ENCODE peak calls at places on chromosomes 5 and 9, in seven cellular contexts. C, J, E, H, V, K and O are unnamed samples.

GRCh38 chr5:87411586-87412416 is 929 bp downstream of the CCNH start:
- DNase-seq in V (peak; percentile 60), K (no peak), E (peak; percentile 72), J (no peak), C (no peak), H (peak; percentile 17), O (no peak)

GRCh38 chr5:172437445-172438303 is 16.7 kb downstream of the SH3PXD2B start:
- DNase-seq in E (peak; percentile 85), H (peak; percentile 81), V (peak; percentile 97), K (no peak), C (no peak), J (no peak), O (no peak)

GRCh38 chr9:27094640-27095039 is 14.4 kb upstream of the TEK start:
- DNase-seq in K (no peak), H (no peak), J (no peak), V (peak; percentile 64), E (no peak), C (no peak), O (no peak)

GRCh38 chr9:14749738-14750137 is 27.2 kb upstream of the CER1 start:
- DNase-seq in V (no peak), C (no peak), H (no peak), J (no peak), E (no peak), K (no peak), O (no peak)

GRCh38 chr5:108168915-108169314 is 213.0 kb downstream of the FBXL17 start:
- DNase-seq in C (no peak), E (no peak), V (no peak), K (no peak), J (no peak), H (no peak), O (no peak)

GRCh38 chr9:81312346-81312745 is 377.0 kb downstream of the TLE1 start:
- DNase-seq in C (no peak), E (no peak), V (peak; percentile 18), H (no peak), J (no peak), K (no peak), O (no peak)

GRCh38 chr5:119319890-119320289 is 35.9 kb upstream of the TNFAIP8 start:
- DNase-seq in V (no peak), J (no peak), E (no peak), C (no peak), K (no peak), H (no peak), O (no peak)

GRCh38 chr5:17157916-17158529 is 59.4 kb upstream of the BASP1 start:
- DNase-seq in V (peak; percentile 93), E (no peak), K (no peak), J (no peak), C (no peak), H (no peak), O (peak; percentile 70)

GRCh38 chr9:134669556-134669955 is 28.0 kb downstream of the COL5A1 start:
- DNase-seq in V (no peak), K (no peak), C (no peak), E (no peak), H (no peak), J (no peak), O (no peak)

GRCh38 chr5:77852514-77853352 is 76.6 kb upstream of the TBCA start:
- DNase-seq in H (peak; percentile 27), J (no peak), K (peak; percentile 37), C (no peak), E (no peak), V (peak; percentile 61), O (no peak)

GRCh38 chr9:123358181-123358894 is 2.3 kb downstream of the CRB2 start:
- DNase-seq in E (no peak), H (no peak), J (no peak), C (no peak), K (no peak), V (no peak), O (no peak)

GRCh38 chr9:11701706-11702105 is 991.5 kb upstream of the TYRP1 start:
- DNase-seq in J (no peak), C (no peak), E (no peak), V (no peak), K (no peak), H (no peak), O (no peak)

GRCh38 chr5:73274870-73275756 is 102.1 kb downstream of the TMEM174 start:
- DNase-seq in H (no peak), K (no peak), J (no peak), C (no peak), E (no peak), V (no peak), O (no peak)

GRCh38 chr5:35129276-35129675 is 81.5 kb upstream of the AGXT2 start:
- DNase-seq in V (peak; percentile 72), J (no peak), H (no peak), K (no peak), E (no peak), C (peak; percentile 73), O (peak; percentile 39)

GRCh38 chr5:131324311-131324710 is 60.5 kb downstream of the CDC42SE2 start:
- DNase-seq in E (no peak), J (no peak), V (peak; percentile 35), C (no peak), K (no peak), H (no peak), O (no peak)

GRCh38 chr9:113952651-113953050 is 76.5 kb downstream of the ZNF618 start:
- DNase-seq in C (no peak), V (no peak), K (no peak), H (no peak), J (no peak), E (no peak), O (no peak)

GRCh38 chr9:98833090-98833956 is 25.9 kb downstream of the GALNT12 start:
- DNase-seq in K (no peak), E (no peak), V (peak; percentile 42), C (no peak), J (no peak), H (peak; percentile 49), O (no peak)

GRCh38 chr5:126497506-126497905 is 74.3 kb downstream of the GRAMD2B start:
- DNase-seq in K (no peak), E (no peak), V (no peak), H (no peak), C (no peak), J (no peak), O (no peak)

GRCh38 chr5:126494393-126494792 is 71.2 kb downstream of the GRAMD2B start:
- DNase-seq in V (no peak), K (no peak), H (no peak), E (no peak), C (no peak), J (no peak), O (no peak)

GRCh38 chr5:126488362-126489065 is 65.3 kb downstream of the GRAMD2B start:
- DNase-seq in E (no peak), H (no peak), J (no peak), C (no peak), K (no peak), V (no peak), O (no peak)

GRCh38 chr5:126490167-126490937 is 67.1 kb downstream of the GRAMD2B start:
- DNase-seq in E (no peak), J (peak; percentile 85), H (no peak), C (peak; percentile 39), K (no peak), V (no peak), O (peak; percentile 87)

DNA sequence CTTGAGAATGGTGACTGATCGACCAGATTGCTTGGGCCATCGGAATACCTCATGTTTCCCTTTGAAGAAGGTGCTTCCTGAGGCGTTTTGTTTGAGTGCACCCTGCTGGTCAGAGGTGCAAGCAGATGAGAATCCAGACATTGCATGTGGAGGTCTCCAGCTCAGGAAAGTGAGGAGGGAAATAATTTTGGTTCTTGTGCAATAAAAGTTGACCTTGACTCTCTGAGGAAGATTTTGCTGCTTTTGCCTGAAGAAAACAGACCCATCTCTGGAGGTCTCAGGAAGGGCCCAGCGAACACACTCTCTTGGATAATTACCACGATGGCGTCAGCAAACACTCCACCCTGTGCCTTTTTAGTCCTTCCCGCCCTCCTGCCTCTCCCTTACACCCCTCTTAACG is 69.7 kb downstream of the GRAMD2B start:
- DNase-seq in K (no peak), J (no peak), E (no peak), C (no peak), H (no peak), V (peak; percentile 44), O (no peak)
- TF ChIP-seq CTCF in K (peak; percentile 28), J (no peak), E (no peak), C (peak; percentile 38), H (peak; percentile 22), V (peak; percentile 47), O (peak; percentile 12)

DNA sequence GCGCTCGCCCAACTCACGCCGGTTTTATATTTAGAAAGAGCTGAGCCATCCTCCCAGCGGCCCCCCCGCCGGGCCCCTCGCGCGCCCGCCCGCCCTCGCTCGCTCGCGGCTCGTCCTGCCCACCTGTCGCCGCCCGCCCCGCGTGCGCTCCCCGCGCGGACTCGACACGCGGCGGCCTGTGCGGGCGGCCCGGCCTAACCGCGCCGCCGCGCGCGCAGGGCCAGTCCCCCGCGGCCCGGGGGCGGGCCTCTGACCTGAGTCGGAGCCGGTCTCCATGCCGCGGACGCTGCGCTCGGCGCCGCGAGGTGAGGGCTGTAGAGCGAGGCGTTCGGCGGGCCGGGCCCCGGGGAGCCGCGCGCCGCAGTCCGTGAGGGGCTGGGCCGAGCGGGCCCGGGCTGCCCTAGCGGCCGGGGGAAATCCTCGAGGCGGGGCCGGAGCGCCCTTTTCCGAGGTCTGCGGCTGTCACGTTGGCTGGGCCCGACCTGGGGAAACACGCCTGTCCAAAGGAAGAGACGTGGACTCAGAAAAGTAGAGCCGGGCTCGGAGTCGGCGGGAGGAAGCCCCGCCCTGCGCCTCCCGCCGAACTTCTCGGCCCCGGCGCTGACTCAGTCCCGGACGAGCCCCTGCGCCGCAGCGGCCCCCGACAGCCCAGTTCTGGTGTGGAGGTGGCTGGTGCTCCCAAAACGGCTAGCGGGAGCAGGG is at the start of gene ECPAS:
- DNase-seq in E (peak; percentile 86), C (peak; percentile 26), J (peak; percentile 90), H (peak; percentile 75), K (peak; percentile 62), V (peak; percentile 79), O (peak; percentile 49)
- TF ChIP-seq CTCF in E (no peak), C (no peak), J (no peak), H (peak; percentile 29), K (peak; percentile 12), V (no peak), O (no peak)

GRCh38 chr5:169795311-169795710 is 158.2 kb downstream of the DOCK2 start:
- DNase-seq in K (no peak), E (no peak), C (no peak), V (no peak), J (no peak), H (no peak), O (no peak)
- TF ChIP-seq CTCF in K (no peak), E (no peak), C (no peak), V (no peak), J (no peak), H (no peak), O (no peak)

GRCh38 chr5:113675166-113675565 is 161.7 kb downstream of the YTHDC2 start:
- DNase-seq in J (no peak), E (no peak), V (no peak), H (no peak), C (no peak), K (no peak), O (no peak)

GRCh38 chr5:113678202-113678601 is 164.7 kb downstream of the YTHDC2 start:
- DNase-seq in C (no peak), E (no peak), J (no peak), K (no peak), H (no peak), V (no peak), O (no peak)

GRCh38 chr5:113682497-113683136 is 169.1 kb downstream of the YTHDC2 start:
- DNase-seq in J (no peak), V (peak; percentile 4), K (no peak), E (no peak), C (no peak), H (no peak), O (no peak)

GRCh38 chr5:113680534-113680933 is 167.0 kb downstream of the YTHDC2 start:
- DNase-seq in H (no peak), K (no peak), V (peak; percentile 8), E (no peak), J (no peak), C (no peak), O (no peak)

GRCh38 chr5:113678924-113679575 is 165.6 kb downstream of the YTHDC2 start:
- DNase-seq in K (peak; percentile 25), J (no peak), V (peak; percentile 66), E (no peak), C (peak; percentile 24), H (peak; percentile 18), O (no peak)
- TF ChIP-seq CTCF in K (peak; percentile 90), J (peak; percentile 53), V (peak; percentile 74), E (peak; percentile 54), C (peak; percentile 75), H (peak; percentile 69), O (peak; percentile 69)